ENCODE peak calls at places on chromosome 12, in four cellular contexts. U, Y, N and D are unnamed samples.

GRCh38 chr12:104602901-104603300 is 146.2 kb downstream of the CHST11 start:
- DNase-seq in Y (no peak), U (no peak), N (no peak), D (no peak)

GRCh38 chr12:41466762-41467270 is 278.7 kb downstream of the PDZRN4 start:
- DNase-seq in U (no peak), Y (no peak), N (no peak), D (no peak)

GRCh38 chr12:85057370-85057963 is 21.3 kb downstream of the LRRIQ1 start:
- DNase-seq in Y (peak), U (no peak), N (no peak), D (no peak)

GRCh38 chr12:111352300-111352993 is 16.4 kb downstream of the PHETA1 start:
- DNase-seq in Y (no peak), N (no peak), U (no peak), D (no peak)

GRCh38 chr12:113591480-113591971 is 119.9 kb upstream of the LHX5 start:
- DNase-seq in Y (no peak), U (peak), N (no peak), D (no peak)

GRCh38 chr12:112285600-112286401 is 96.4 kb downstream of the HECTD4 start:
- DNase-seq in N (no peak), Y (no peak), U (no peak), D (no peak)

GRCh38 chr12:123779551-123779950 is 17.4 kb downstream of the DNAH10 start:
- DNase-seq in Y (no peak), U (no peak), N (no peak), D (no peak)

GRCh38 chr12:70535896-70536374 is 101.3 kb downstream of the PTPRB start:
- DNase-seq in U (no peak), N (no peak), Y (no peak), D (no peak)

GRCh38 chr12:89245090-89245489 is 107.2 kb downstream of the DUSP6 start:
- DNase-seq in Y (no peak), N (no peak), U (no peak), D (no peak)

GRCh38 chr12:42091769-42092168 is 52.9 kb downstream of the GXYLT1 start:
- DNase-seq in U (no peak), Y (no peak), N (no peak), D (no peak)

GRCh38 chr12:88833641-88834116 is 253.4 kb upstream of the KITLG start:
- DNase-seq in N (no peak), U (no peak), Y (no peak), D (no peak)

DNA sequence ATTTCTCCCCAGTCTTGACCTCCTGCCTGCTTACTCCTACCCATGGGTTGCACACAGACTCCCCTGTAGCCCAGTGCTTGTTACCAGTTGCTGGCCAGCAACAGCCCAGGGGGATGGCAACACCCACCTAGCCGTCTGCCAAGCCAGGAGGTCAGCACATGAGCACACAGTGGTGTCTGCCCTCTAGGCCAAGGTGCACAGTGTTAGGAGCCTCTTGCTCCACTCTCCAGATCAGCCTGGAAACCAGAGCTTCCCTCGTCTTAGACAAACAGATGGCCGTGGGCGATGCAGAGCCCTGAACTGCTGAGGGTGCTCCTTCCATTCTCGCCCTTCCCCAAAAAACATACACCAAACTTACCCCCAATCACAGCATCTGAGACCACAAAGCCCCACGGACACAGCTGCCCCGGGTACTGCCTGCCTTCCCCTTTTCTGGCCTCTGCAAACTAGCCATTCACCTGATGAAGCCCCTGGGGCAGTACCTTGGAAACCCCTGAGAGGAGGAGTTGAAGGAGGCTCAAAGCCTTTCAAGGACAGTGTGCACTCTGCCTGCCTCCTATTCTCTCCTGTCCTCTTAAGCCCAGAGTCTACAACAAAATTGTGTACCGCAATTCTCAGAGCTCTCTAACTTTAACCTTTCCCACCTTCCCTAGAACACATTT is 1.0 kb upstream of the GPD1 start:
- DNase-seq in N (no peak), Y (no peak), U (peak), D (no peak)
- H3K27ac ChIP-seq in N (no peak), Y (no peak), U (no peak), D (peak)

DNA sequence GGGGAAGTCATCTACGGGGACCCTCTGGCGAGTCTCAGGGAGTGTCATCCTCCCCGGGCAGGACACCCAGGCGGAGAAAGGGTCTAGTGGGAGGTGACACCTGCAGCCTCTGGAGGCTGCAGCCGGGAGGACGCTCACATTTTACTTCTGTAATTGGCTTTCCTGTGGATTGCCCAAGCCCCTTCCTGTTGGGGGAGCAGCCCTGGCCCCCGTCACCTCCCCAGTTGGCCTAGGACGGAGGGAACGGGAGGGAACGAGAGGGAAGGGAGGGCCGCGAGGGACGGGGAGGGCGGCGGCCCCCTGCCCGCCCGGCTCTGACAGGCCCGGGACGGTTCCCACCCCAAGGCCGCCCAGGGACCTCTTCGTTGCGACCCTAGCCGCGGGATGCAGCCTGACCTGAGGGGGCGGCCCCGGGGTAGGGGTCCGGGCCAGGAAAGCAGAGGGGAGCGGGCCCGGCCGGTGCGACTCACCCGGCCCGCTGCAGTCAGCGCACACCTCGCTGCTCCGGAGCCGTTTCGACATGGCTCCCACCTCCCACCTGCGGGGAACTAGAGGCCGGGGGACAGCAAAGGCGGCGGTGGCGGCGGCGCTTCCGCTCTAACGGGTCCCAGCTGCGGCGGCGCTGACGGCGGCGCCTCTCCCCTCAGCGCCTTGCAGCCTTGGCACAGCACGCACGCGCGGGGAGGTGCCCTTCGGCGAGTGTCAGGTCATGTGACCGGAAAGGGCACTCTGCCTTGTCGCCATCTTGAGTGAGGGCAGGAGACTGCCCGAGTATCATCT is at the start of gene GIT2:
- DNase-seq in U (peak), Y (peak), N (peak), D (peak)
- TF ChIP-seq CTCF in U (no peak), Y (no peak), N (no peak), D (no peak)

GRCh38 chr12:8689606-8690175 is 8.1 kb upstream of the RIMKLB start:
- DNase-seq in U (no peak), N (no peak), Y (no peak), D (peak)

GRCh38 chr12:8695116-8695515 is 2.7 kb upstream of the RIMKLB start:
- DNase-seq in Y (no peak), U (no peak), N (no peak), D (no peak)

GRCh38 chr12:8696402-8697100 is 1.2 kb upstream of the RIMKLB start:
- DNase-seq in Y (no peak), N (no peak), U (no peak), D (no peak)

GRCh38 chr12:8697120-8697475 is 693 bp upstream of the RIMKLB start:
- DNase-seq in U (no peak), N (no peak), Y (no peak), D (peak)

DNA sequence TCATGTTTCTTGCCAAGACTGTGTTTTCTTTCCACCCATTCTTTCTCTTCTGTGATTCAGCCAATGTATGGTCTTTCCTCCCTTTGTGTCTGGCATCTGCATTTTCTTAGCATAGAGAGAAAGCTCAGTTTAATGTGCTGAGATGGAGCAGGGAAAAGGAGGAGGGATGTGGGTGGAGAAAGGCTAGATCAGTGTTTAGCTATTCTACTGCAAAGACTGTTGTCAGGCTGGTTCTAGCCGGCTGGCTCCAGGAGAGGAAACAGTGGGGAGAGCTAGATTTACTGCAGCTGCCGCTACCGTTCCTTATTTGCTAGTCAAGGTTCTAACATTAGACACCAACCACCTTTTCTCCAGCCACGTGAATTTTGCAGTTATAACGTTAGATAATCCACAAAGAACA is 5.2 kb upstream of the RIMKLB start:
- DNase-seq in N (no peak), Y (peak), U (no peak), D (peak)
- H3K27ac ChIP-seq in N (peak), Y (no peak), U (peak), D (peak)

GRCh38 chr12:62844915-62845314 is 90.0 kb downstream of the PPM1H start:
- DNase-seq in U (no peak), N (no peak), Y (no peak), D (no peak)

GRCh38 chr12:62849398-62849797 is 85.6 kb downstream of the PPM1H start:
- DNase-seq in N (no peak), U (no peak), Y (no peak), D (no peak)

GRCh38 chr12:62847709-62848108 is 87.2 kb downstream of the PPM1H start:
- DNase-seq in U (no peak), N (no peak), Y (no peak), D (no peak)

GRCh38 chr12:62846506-62846905 is 88.4 kb downstream of the PPM1H start:
- DNase-seq in U (no peak), Y (no peak), N (no peak), D (no peak)

DNA sequence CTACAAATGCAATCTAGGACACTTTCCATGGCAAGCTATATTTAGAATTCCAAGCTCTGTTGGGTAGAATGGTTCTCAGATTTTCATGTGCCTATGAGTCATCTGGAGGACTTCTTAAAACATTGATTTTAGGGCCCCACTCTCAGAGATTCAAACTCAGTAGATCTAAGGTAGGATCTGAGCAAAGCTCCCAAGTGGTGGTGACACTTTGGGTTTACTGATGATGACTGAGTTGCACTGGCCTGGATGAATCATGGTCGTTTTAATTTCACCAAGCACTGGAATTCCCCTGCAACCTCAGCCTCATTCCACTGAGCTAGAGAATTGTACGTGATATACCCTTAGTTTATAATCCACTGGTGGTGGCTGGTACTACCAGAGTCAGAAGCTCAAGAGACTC is 86.5 kb downstream of the PPM1H start:
- DNase-seq in N (no peak), U (no peak), Y (no peak), D (no peak)
- TF ChIP-seq CTCF in N (no peak), U (no peak), Y (no peak), D (no peak)

GRCh38 chr12:94073441-94074051 is 74.8 kb upstream of the PLXNC1 start:
- DNase-seq in N (no peak), Y (no peak), U (no peak), D (peak)
- H3K27ac ChIP-seq in N (no peak), Y (no peak), U (no peak), D (peak)

DNA sequence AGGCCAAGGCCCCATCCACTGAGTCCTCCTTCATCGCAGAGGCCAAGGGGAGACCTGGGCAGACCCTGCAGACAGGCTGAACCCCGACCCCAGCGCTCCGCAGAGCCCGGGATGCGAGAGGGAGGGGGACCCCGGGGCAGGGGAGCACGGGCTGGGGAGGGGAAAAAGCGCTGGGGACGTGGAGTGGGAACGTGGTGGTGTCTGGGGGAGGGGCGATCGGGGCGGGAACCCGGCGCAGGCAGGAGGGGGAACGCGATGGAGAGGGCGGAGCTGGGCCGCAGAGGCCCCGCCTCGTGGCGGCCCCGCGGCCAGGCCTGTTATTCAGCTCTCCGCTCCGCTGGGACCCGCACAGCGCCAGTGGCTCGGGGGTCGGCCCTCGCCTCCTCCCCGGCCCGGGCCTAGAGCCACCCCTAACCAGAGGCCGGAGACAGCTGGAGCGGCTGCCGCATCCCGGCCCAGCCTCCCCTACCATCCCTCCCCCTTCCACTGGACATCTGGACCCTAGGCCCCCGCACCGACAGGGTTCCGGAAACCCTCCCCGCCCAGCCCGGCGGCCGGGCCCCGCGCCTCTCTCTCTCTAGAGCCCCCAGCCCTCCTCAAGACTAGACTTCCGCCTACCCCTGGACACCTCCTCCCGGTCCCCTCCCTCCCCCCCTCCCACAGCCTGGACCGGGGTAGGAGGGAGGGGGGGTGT is at the start of gene ARHGEF25:
- DNase-seq in N (no peak), Y (peak), U (no peak), D (no peak)
- TF ChIP-seq CTCF in N (no peak), Y (no peak), U (no peak), D (no peak)